ENCODE peak calls at places on chromosomes 16 and 17, in eight cellular contexts. E is fibroblast of the aortic adventitia, B is Caco-2, M is PC-9, I is mucosa of descending colon, W is ovary, Y is thoracic aorta, U is pancreas. S is an unnamed sample.

GRCh38 chr17:74199306-74200092 is 4.0 kb upstream of the RPL38 start:
- DNase-seq in E (peak), W (peak), B (peak), U (no peak), Y (no peak), I (peak), M (peak), S (peak)

GRCh38 chr17:81412490-81413093 is 17.3 kb downstream of the BAHCC1 start:
- DNase-seq in W (no peak), B (no peak), I (no peak), U (no peak), Y (no peak), M (no peak), E (no peak), S (no peak)

GRCh38 chr16:73289232-73289631 is 241.3 kb upstream of the ZFHX3 start:
- DNase-seq in B (no peak), M (no peak), I (no peak), U (no peak), E (no peak), W (no peak), Y (no peak), S (no peak)

GRCh38 chr16:81576696-81577095 is 132.1 kb downstream of the CMIP start:
- DNase-seq in W (no peak), M (no peak), E (no peak), U (no peak), I (no peak), B (no peak), Y (no peak), S (no peak)

GRCh38 chr16:84117482-84117843 is 721 bp upstream of the MBTPS1 start:
- DNase-seq in W (no peak), M (no peak), B (no peak), U (no peak), E (no peak), I (no peak), Y (no peak), S (no peak)

GRCh38 chr17:80034654-80034976 is 1.1 kb downstream of the TBC1D16 start:
- DNase-seq in B (no peak), E (no peak), M (no peak), U (no peak), I (no peak), W (no peak), Y (no peak), S (peak)

GRCh38 chr17:58245428-58246103 is 7.2 kb downstream of the LPO start:
- DNase-seq in Y (no peak), W (no peak), U (no peak), E (peak), I (no peak), B (no peak), M (no peak), S (peak)

GRCh38 chr17:50218771-50219315 is 17.4 kb upstream of the COL1A1 start:
- DNase-seq in Y (no peak), E (peak), M (peak), W (no peak), U (no peak), I (no peak), B (no peak), S (peak)

GRCh38 chr17:75031972-75032895 is 14.5 kb downstream of the ATP5PD start:
- DNase-seq in U (peak), Y (peak), E (peak), M (peak), I (peak), B (peak), W (peak), S (peak)

GRCh38 chr16:75264999-75265910 is 13.8 kb upstream of the BCAR1 start:
- DNase-seq in E (no peak), W (peak), M (peak), U (peak), Y (no peak), B (peak), I (peak), S (peak)

GRCh38 chr17:39196191-39196819 is 1.2 kb downstream of the CACNB1 start:
- DNase-seq in U (peak), E (no peak), Y (no peak), I (peak), W (no peak), B (no peak), M (no peak), S (no peak)
- H3K4me3 ChIP-seq in U (peak), E (peak), Y (peak), I (no peak), W (peak), B (peak), M (peak), S (peak)

GRCh38 chr16:10579965-10580918 is at the start of gene EMP2:
- DNase-seq in E (peak), Y (peak), W (peak), U (peak), I (peak), M (peak), B (peak), S (peak)
- TF ChIP-seq CTCF in E (peak), Y (peak), W (peak), U (no peak), I (peak), M (peak), B (peak), S (peak)

GRCh38 chr17:3846739-3847670 is 959 bp upstream of the NCBP3 start:
- DNase-seq in U (no peak), E (no peak), B (no peak), M (no peak), Y (no peak), W (no peak), I (peak), S (no peak)
- H3K4me3 ChIP-seq in U (peak), E (no peak), B (no peak), M (peak), Y (peak), W (peak), I (no peak), S (peak)

DNA sequence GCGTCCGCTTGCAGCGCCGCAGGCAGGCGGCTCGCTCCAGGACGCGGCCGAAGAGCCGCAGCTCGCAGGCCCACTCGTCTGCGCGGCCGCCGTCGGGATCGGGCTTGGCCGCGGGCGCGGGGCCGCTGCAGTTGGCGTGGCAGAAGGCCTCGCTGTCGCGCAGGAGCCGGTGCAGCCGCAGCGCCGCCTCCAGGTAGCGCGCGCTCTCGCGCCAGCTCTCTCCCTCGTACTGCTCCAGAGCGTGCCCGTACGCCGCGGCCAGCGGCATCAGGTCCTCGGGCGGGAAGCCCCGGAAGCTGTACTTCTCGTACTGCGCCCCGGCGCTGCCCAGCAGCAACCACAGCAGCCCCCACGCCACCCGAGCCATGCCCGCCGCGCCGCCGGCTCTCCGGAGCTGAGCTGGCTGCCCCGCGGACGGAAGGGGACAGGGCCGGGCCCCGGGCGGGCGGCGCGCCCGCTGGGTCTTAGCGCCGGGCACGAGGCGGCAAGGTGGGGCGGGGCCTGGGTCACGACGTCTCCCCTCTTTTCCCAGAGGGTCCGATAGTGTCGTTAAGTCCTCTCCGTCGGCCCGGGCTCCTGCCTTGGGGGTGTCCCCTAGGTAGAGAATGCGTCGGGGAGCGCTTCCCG is at the start of gene P3H4:
- DNase-seq in Y (no peak), U (peak), I (peak), W (peak), B (peak), E (peak), M (peak), S (peak)
- TF ChIP-seq CTCF in Y (peak), U (peak), I (peak), W (peak), B (peak), E (peak), M (peak), S (peak)

GRCh38 chr16:70527315-70527996 is 3.8 kb downstream of the SF3B3 start:
- DNase-seq in M (no peak), E (no peak), Y (no peak), B (no peak), U (no peak), I (no peak), W (no peak), S (no peak)
- H3K4me3 ChIP-seq in M (no peak), E (no peak), Y (no peak), B (no peak), U (no peak), I (no peak), W (no peak), S (no peak)

GRCh38 chr16:29311636-29312344 is 94.7 kb downstream of the NPIPB11 start:
- DNase-seq in Y (no peak), I (no peak), E (no peak), W (peak), U (no peak), M (no peak), B (no peak), S (no peak)
- TF ChIP-seq CTCF in Y (no peak), I (no peak), E (no peak), W (no peak), U (no peak), M (no peak), B (no peak), S (no peak)

S was measured in foreskin fibroblast.